ENCODE peak calls at places on chromosomes 6 and 20, in nine cellular contexts. B is HepG2, C is cardiac muscle cell, J is brain microvascular endothelial cell, G is left ventricle myocardium inferior, T is Peyer's patch, P is heart right ventricle, F is right atrium auricular region, N is right lobe of liver. W is an unnamed sample. For H3K36me3, the result is how much of the 10 kb centered on the place peaks cover.

GRCh38 chr20:19026901-19027644 is 185.4 kb upstream of the SLC24A3 start:
- DNase-seq in B (peak), C (no peak), J (no peak), G (no peak), T (no peak), P (no peak), F (peak), N (no peak), W (no peak)

GRCh38 chr20:17884318-17885003 is 84.1 kb downstream of the SNX5 start:
- DNase-seq in B (no peak), C (no peak), J (no peak), G (no peak), T (peak), P (no peak), F (no peak), N (no peak), W (no peak)

GRCh38 chr6:105272783-105273182 is 93.0 kb upstream of the POPDC3 start:
- DNase-seq in B (peak), C (peak), J (no peak), G (no peak), T (no peak), P (peak), F (no peak), N (no peak), W (no peak)

GRCh38 chr6:169172435-169172834 is 81.2 kb downstream of the THBS2 start:
- DNase-seq in B (no peak), C (peak), J (peak), G (no peak), T (no peak), P (no peak), F (peak), N (no peak), W (peak)

GRCh38 chr20:791056-791455 is 22.8 kb upstream of the SLC52A3 start:
- DNase-seq in B (no peak), C (no peak), J (no peak), G (no peak), T (no peak), P (no peak), F (no peak), N (no peak), W (no peak)

GRCh38 chr20:1863296-1863695 is 31.9 kb upstream of the SIRPA start:
- DNase-seq in B (no peak), C (no peak), J (no peak), G (no peak), T (no peak), P (no peak), F (no peak), N (no peak), W (no peak)

GRCh38 chr6:47097092-47097945 is 55.2 kb upstream of the ADGRF1 start:
- DNase-seq in B (peak), C (peak), J (peak), G (peak), T (peak), P (peak), F (peak), N (no peak), W (no peak)

GRCh38 chr6:53250761-53251672 is 97.7 kb downstream of the ELOVL5 start:
- DNase-seq in B (no peak), C (peak), J (no peak), G (no peak), T (no peak), P (no peak), F (no peak), N (no peak), W (no peak)

GRCh38 chr6:85676086-85676729 is 33.5 kb upstream of the SYNCRIP start:
- DNase-seq in B (no peak), C (peak), J (no peak), G (no peak), T (no peak), P (no peak), F (no peak), N (no peak), W (no peak)

GRCh38 chr6:124795879-124796838 is 166.1 kb upstream of the RNF217 start:
- DNase-seq in B (no peak), C (peak), J (peak), G (peak), T (no peak), P (peak), F (no peak), N (no peak), W (no peak)

GRCh38 chr6:150156460-150156859 is 13.6 kb downstream of the PPP1R14C start:
- DNase-seq in B (no peak), C (no peak), J (no peak), G (no peak), T (no peak), P (no peak), F (no peak), N (no peak), W (no peak)

GRCh38 chr20:19078448-19079373 is 133.7 kb upstream of the SLC24A3 start:
- DNase-seq in B (no peak), C (no peak), J (no peak), G (no peak), T (no peak), P (no peak), F (no peak), N (no peak), W (no peak)

GRCh38 chr20:46308258-46309157 is at the start of gene CDH22:
- DNase-seq in B (peak), C (peak), J (no peak), G (peak), T (no peak), P (peak), F (no peak), N (no peak), W (no peak)

GRCh38 chr20:16620961-16621360 is 47.7 kb upstream of the KIF16B start:
- DNase-seq in B (no peak), C (no peak), J (no peak), G (no peak), T (no peak), P (no peak), F (no peak), N (no peak), W (no peak)

GRCh38 chr20:48098866-48099265 is 313.6 kb upstream of the SULF2 start:
- DNase-seq in B (no peak), C (peak), J (no peak), G (no peak), T (no peak), P (no peak), F (no peak), N (no peak), W (no peak)

GRCh38 chr6:105911106-105911629 is 175.0 kb upstream of the PRDM1 start:
- DNase-seq in B (no peak), C (no peak), J (no peak), G (no peak), T (no peak), P (peak), F (no peak), N (no peak), W (no peak)

GRCh38 chr20:47546184-47547033 is 44.7 kb downstream of the NCOA3 start:
- DNase-seq in B (no peak), C (peak), J (peak), G (no peak), T (no peak), P (no peak), F (no peak), N (no peak), W (no peak)

GRCh38 chr20:17634666-17635319 is 47.2 kb downstream of the RRBP1 start:
- DNase-seq in B (no peak), C (peak), J (no peak), G (no peak), T (no peak), P (no peak), F (no peak), N (peak), W (no peak)

GRCh38 chr6:72954736-72955135 is 270.6 kb downstream of the KHDC1L start:
- DNase-seq in B (no peak), C (peak), J (no peak), G (no peak), T (no peak), P (no peak), F (no peak), N (no peak), W (no peak)

GRCh38 chr6:23006656-23007055 is 437.3 kb downstream of the HDGFL1 start:
- DNase-seq in B (no peak), C (no peak), J (no peak), G (no peak), T (no peak), P (no peak), F (no peak), N (no peak), W (no peak)

GRCh38 chr6:140064371-140064770 is 689.9 kb upstream of the CITED2 start:
- DNase-seq in B (no peak), C (no peak), J (no peak), G (peak), T (no peak), P (no peak), F (no peak), N (no peak), W (no peak)

GRCh38 chr20:4956200-4956810 is 45.0 kb downstream of the SLC23A2 start:
- DNase-seq in B (peak), C (peak), J (no peak), G (no peak), T (peak), P (no peak), F (no peak), N (no peak), W (no peak)

GRCh38 chr6:8087870-8088269 is 14.5 kb downstream of the EEF1E1 start:
- DNase-seq in B (no peak), C (no peak), J (no peak), G (no peak), T (no peak), P (no peak), F (no peak), N (no peak), W (no peak)

GRCh38 chr6:80636689-80637088 is 530.2 kb downstream of the BCKDHB start:
- DNase-seq in B (no peak), C (no peak), J (no peak), G (no peak), T (no peak), P (no peak), F (no peak), N (no peak), W (no peak)

GRCh38 chr6:135521431-135521830 is 23.9 kb upstream of the AHI1 start:
- DNase-seq in B (no peak), C (no peak), J (peak), G (no peak), T (no peak), P (no peak), F (no peak), N (no peak), W (no peak)

GRCh38 chr6:46044876-46045617 is 29.4 kb upstream of the CLIC5 start:
- DNase-seq in B (no peak), C (peak), J (peak), G (peak), T (peak), P (peak), F (peak), N (no peak), W (peak)

GRCh38 chr6:32700391-32701040 is 34.1 kb upstream of the HLA-DQB1 start:
- DNase-seq in B (peak), C (peak), J (peak), G (no peak), T (peak), P (peak), F (no peak), N (no peak), W (no peak)

GRCh38 chr20:25574411-25574810 is 10.9 kb downstream of the NINL start:
- DNase-seq in B (peak), C (peak), J (no peak), G (no peak), T (no peak), P (no peak), F (no peak), N (no peak), W (no peak)

GRCh38 chr20:62063601-62063980 is 2.1 kb downstream of the TAF4 start:
- DNase-seq in B (no peak), C (peak), J (no peak), G (no peak), T (no peak), P (no peak), F (no peak), N (no peak), W (no peak)

GRCh38 chr20:57083072-57083471 is 183.4 kb downstream of the BMP7 start:
- DNase-seq in B (no peak), C (no peak), J (no peak), G (no peak), T (no peak), P (no peak), F (no peak), N (no peak), W (no peak)

DNA sequence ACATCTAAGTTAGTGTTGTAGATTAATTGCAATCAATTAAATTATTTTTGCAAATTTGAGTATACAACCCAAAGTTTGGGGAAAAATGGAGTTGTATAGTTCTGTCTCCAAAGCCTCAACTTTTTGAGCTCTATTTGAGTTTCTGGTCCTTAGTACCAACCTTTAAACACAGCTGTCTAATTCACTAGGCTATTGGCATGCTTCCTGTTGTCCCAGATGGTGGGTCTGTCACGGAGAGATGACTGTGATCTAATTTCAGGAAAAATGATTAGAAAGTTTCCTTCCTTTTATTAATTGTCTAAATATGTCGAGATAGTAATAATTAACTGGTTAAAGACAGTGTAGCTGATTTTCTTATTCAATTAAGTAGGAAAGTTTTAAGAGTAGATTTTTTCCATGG is 109.6 kb downstream of the SCAF8 start:
- DNase-seq in B (no peak), C (no peak), J (no peak), G (no peak), T (no peak), P (no peak), F (no peak), N (no peak), W (no peak)
- TF ChIP-seq CTCF in B (no peak), C (no peak), J (no peak), G (no peak), T (no peak), P (no peak), F (no peak), N (no peak), W (no peak)

DNA sequence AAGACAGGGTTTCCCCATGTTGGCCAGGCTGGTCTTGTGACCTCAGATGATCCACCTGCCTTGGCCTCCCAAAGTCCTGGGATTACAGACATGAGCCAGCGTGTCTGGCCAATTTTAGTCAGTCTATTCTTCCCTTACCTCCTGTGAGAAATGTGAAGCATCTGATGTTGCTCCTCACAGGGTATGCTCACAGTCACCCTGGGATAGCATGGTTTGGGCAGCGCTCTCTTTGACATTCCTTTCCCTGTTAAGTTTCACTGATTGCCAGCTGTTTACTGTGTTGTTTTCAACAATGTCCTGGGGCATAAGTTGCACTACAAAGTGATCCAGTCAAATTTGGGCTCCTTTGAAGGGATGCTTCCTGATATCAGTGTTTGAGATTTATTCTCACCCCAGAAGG is 13.1 kb downstream of the CDC5L start:
- DNase-seq in B (no peak), C (no peak), J (no peak), G (no peak), T (no peak), P (no peak), F (no peak), N (no peak), W (no peak)
- H3K36me3 ChIP-seq in B (half or more), C (under half), J (under half), G (half or more), T (half or more), P (under half), F (under half), N (under half), W (under half)

GRCh38 chr20:41411458-41411857 is 44.8 kb upstream of the EMILIN3 start:
- DNase-seq in B (no peak), C (peak), J (no peak), G (no peak), T (no peak), P (no peak), F (no peak), N (no peak), W (no peak)
- TF ChIP-seq CTCF in B (peak), C (peak), J (peak), G (peak), T (peak), P (peak), F (peak), N (peak), W (peak)

GRCh38 chr20:6094038-6094437 is 28.8 kb downstream of the FERMT1 start:
- DNase-seq in B (no peak), C (no peak), J (no peak), G (no peak), T (no peak), P (no peak), F (no peak), N (no peak), W (no peak)

GRCh38 chr20:6095409-6095808 is 27.4 kb downstream of the FERMT1 start:
- DNase-seq in B (peak), C (no peak), J (no peak), G (no peak), T (no peak), P (no peak), F (no peak), N (no peak), W (no peak)

GRCh38 chr20:6100261-6100660 is 22.6 kb downstream of the FERMT1 start:
- DNase-seq in B (no peak), C (no peak), J (no peak), G (no peak), T (no peak), P (no peak), F (no peak), N (no peak), W (no peak)

GRCh38 chr20:6091661-6092060 is 31.2 kb downstream of the FERMT1 start:
- DNase-seq in B (no peak), C (no peak), J (no peak), G (no peak), T (no peak), P (no peak), F (no peak), N (no peak), W (no peak)

DNA sequence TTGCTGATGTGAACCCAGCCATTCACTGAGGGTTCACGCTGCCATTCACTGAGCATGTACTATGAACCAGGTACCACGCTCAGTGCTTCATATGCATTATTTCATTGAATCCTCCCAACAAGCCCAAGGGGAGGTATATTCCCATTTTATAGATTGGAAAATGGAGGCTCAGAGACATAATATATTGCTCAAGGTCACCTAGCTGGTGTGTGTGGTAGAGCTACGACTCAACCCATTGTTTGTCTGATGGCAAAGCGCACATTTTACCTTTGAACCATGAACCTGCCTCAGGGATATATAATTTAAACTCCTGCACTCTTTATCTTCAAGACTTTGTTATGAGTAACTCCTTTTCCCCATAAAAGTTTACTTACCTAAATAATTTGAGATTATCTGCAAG is 28.3 kb downstream of the FERMT1 start:
- DNase-seq in B (no peak), C (no peak), J (no peak), G (no peak), T (no peak), P (no peak), F (no peak), N (no peak), W (no peak)
- H3K36me3 ChIP-seq in B (under half), C (under half), J (under half), G (under half), T (under half), P (under half), F (under half), N (under half), W (under half)

DNA sequence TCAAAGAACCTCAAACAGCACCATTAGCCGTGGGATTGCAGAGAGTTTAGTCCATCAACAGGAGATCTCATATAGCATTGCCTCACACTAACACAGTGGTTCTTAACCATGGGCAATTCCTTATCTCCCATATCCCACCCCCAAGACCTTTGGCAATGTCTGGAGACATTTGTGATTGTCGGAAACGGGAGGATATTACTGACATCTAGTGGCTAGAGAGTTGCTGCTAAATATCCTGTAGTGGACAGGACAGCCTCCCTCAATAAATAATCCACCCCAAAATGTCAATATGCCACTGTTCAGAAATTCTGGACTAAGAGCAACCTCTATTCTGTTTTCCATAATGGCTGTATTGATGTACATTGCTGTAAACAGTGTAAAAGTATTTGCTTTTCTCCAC is 210.1 kb upstream of the CCN2 start:
- DNase-seq in B (peak), C (peak), J (peak), G (no peak), T (no peak), P (peak), F (no peak), N (no peak), W (no peak)
- TF ChIP-seq CTCF in B (peak), C (peak), J (peak), G (peak), T (no peak), P (peak), F (peak), N (peak), W (peak)

GRCh38 chr20:33882481-33882880 is 71.3 kb downstream of the CHMP4B start:
- DNase-seq in B (no peak), C (no peak), J (no peak), G (no peak), T (no peak), P (no peak), F (no peak), N (no peak), W (no peak)
- H3K36me3 ChIP-seq in B (under half), C (under half), J (under half), G (under half), T (under half), P (under half), F (under half), N (under half), W (under half)

GRCh38 chr6:160668589-160668988 is 4.5 kb upstream of the LPA start:
- DNase-seq in B (no peak), C (no peak), J (no peak), G (no peak), T (no peak), P (no peak), F (no peak), N (no peak), W (no peak)

GRCh38 chr6:160662842-160663241 is 1.2 kb downstream of the LPA start:
- DNase-seq in B (no peak), C (no peak), J (no peak), G (no peak), T (no peak), P (no peak), F (no peak), N (no peak), W (no peak)

DNA sequence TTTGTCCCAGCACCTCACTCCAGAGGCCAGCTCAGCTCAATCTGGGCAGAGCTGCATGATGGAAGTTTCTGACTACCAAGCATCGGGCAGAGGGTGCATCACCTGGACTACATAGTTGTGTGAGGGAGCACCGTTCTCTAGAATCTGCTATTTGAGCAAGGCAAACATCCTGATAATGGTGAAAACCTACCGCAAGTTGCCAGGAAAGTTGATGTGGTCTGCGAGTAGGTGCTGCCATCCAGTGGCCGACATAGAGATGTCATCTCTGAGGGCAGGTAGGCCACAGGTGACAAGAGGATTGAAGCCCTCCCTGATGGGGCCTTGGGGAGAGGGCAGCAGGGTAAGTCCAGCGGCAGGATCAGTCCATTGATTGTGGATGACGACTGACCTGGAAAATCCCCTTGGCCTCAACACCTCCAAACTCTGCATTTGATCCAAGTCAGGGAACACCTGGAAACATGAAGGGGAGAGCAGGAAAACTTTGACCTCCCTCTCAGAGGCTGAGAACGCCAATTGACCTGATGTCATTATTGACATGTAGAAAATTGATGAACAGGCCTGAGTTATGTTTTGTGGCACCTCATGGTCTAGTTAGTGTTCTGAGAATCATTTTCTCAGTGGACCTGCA is 3.9 kb upstream of the LPA start:
- DNase-seq in B (peak), C (no peak), J (no peak), G (no peak), T (no peak), P (no peak), F (no peak), N (peak), W (no peak)
- TF ChIP-seq CTCF in B (peak), C (no peak), J (peak), G (peak), T (no peak), P (no peak), F (peak), N (peak), W (no peak)